ENCODE peak calls at places on chromosomes 12 and 14, in seven cellular contexts. G is PC-3, S is AG10803, W is neural progenitor cell, E is tibial artery, T is NB4, F is PC-9. M is an unnamed sample.

GRCh38 chr12:59649203-59649602 is 53.4 kb downstream of the SLC16A7 start:
- DNase-seq in G (no peak), S (peak; percentile 13), W (no peak), E (no peak), T (peak; percentile 23), F (peak; percentile 4), M (no peak)

GRCh38 chr12:94057262-94058151 is 90.9 kb upstream of the PLXNC1 start:
- DNase-seq in G (no peak), S (peak; percentile 43), W (no peak), E (no peak), T (no peak), F (peak; percentile 5), M (no peak)

GRCh38 chr14:54570651-54571415 is 3.9 kb downstream of the SAMD4A start:
- DNase-seq in G (peak; percentile 93), S (peak; percentile 91), W (no peak), E (no peak), T (no peak), F (no peak), M (no peak)

GRCh38 chr14:93039649-93040315 is 75.9 kb downstream of the ITPK1 start:
- DNase-seq in G (no peak), S (no peak), W (no peak), E (no peak), T (no peak), F (no peak), M (no peak)

GRCh38 chr14:61103541-61104339 is 122.7 kb downstream of the SLC38A6 start:
- DNase-seq in G (peak; percentile 99), S (peak; percentile 94), W (peak; percentile 28), E (peak; percentile 82), T (peak; percentile 83), F (peak; percentile 89), M (peak; percentile 14)

GRCh38 chr12:19131020-19131431 is 1.5 kb downstream of the PLEKHA5 start:
- DNase-seq in G (peak; percentile 74), S (peak; percentile 46), W (peak; percentile 64), E (no peak), T (peak; percentile 35), F (peak; percentile 30), M (peak; percentile 10)

GRCh38 chr12:53097564-53098353 is at the start of gene IGFBP6:
- DNase-seq in G (peak; percentile 63), S (peak; percentile 39), W (peak; percentile 74), E (peak; percentile 87), T (peak; percentile 68), F (peak; percentile 65), M (peak; percentile 81)

GRCh38 chr14:61320806-61321384 is 484 bp upstream of the PRKCH start:
- DNase-seq in G (peak; percentile 74), S (no peak), W (no peak), E (no peak), T (no peak), F (no peak), M (no peak)

GRCh38 chr14:61511558-61511924 is 183.8 kb upstream of the HIF1A start:
- DNase-seq in G (no peak), S (peak; percentile 33), W (no peak), E (no peak), T (no peak), F (no peak), M (no peak)

GRCh38 chr12:29921307-29921706 is 137.6 kb upstream of the TMTC1 start:
- DNase-seq in G (peak; percentile 69), S (no peak), W (no peak), E (no peak), T (peak; percentile 42), F (no peak), M (no peak)

GRCh38 chr14:70655110-70655826 is 13.6 kb downstream of the TTC9 start:
- DNase-seq in G (no peak), S (no peak), W (no peak), E (no peak), T (peak; percentile 77), F (no peak), M (no peak)

GRCh38 chr14:38208825-38209562 is 1.3 kb downstream of the SSTR1 start:
- DNase-seq in G (no peak), S (peak; percentile 83), W (peak; percentile 63), E (no peak), T (no peak), F (peak; percentile 38), M (peak; percentile 68)

GRCh38 chr12:57743769-57744168 is 1.1 kb upstream of the TSPAN31 start:
- DNase-seq in G (no peak), S (no peak), W (no peak), E (no peak), T (no peak), F (no peak), M (no peak)

GRCh38 chr14:101843665-101844064 is 82.2 kb downstream of the PPP2R5C start:
- DNase-seq in G (peak; percentile 21), S (no peak), W (no peak), E (no peak), T (peak; percentile 56), F (peak; percentile 17), M (no peak)

GRCh38 chr12:67797316-67797741 is 148.8 kb downstream of the DYRK2 start:
- DNase-seq in G (no peak), S (no peak), W (no peak), E (no peak), T (no peak), F (no peak), M (no peak)

GRCh38 chr14:98959410-98959809 is 312.6 kb downstream of the BCL11B start:
- DNase-seq in G (no peak), S (no peak), W (no peak), E (no peak), T (no peak), F (no peak), M (no peak)

GRCh38 chr14:100736269-100737180 is 9.8 kb downstream of the DLK1 start:
- DNase-seq in G (no peak), S (no peak), W (peak; percentile 57), E (peak; percentile 50), T (no peak), F (no peak), M (no peak)

GRCh38 chr14:99134333-99135046 is 137.5 kb downstream of the BCL11B start:
- DNase-seq in G (no peak), S (no peak), W (no peak), E (peak; percentile 49), T (no peak), F (no peak), M (no peak)

GRCh38 chr12:48356041-48356768 is 5.5 kb upstream of the ZNF641 start:
- DNase-seq in G (peak; percentile 86), S (no peak), W (no peak), E (no peak), T (no peak), F (no peak), M (no peak)

GRCh38 chr12:48366131-48366530 is 15.4 kb upstream of the ZNF641 start:
- DNase-seq in G (no peak), S (peak; percentile 25), W (peak; percentile 17), E (no peak), T (no peak), F (no peak), M (no peak)

GRCh38 chr12:48358937-48359509 is 8.3 kb upstream of the ZNF641 start:
- DNase-seq in G (no peak), S (no peak), W (no peak), E (no peak), T (no peak), F (no peak), M (no peak)

DNA sequence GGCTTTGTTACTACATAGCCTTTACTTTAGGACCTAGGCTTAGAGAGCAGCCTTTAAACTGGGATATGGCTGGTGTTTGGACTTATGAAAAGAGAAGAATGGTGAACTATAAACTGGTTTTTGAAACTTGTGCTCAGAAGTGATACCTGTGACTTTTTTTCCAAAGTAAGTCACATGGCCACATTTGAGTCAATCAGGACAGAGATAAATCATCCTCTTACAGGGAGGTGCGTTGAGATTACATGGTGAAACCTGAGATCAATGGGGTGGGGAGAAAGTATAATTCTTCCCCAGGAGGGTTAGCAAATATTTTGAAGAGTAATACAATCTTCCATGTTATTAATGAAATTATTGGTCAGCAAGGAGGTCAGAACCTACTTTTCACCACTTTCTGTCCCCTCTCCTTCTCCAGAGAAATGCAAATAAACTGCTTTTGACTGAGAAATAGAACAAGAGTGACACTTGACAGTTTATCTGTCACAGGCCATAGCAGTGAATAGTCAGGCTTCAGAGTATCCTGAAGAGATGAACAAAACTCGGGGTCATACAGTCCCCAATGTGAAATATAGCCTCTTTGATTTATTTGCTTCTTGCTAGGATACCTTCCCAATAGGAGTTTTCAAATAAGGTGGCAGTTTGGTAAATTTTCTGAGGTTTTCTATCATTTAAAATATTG is 11.1 kb upstream of the ZNF641 start:
- DNase-seq in G (no peak), S (no peak), W (no peak), E (no peak), T (no peak), F (no peak), M (no peak)
- TF ChIP-seq CTCF in G (no peak), S (no peak), W (no peak), E (no peak), T (no peak), F (no peak), M (no peak)

DNA sequence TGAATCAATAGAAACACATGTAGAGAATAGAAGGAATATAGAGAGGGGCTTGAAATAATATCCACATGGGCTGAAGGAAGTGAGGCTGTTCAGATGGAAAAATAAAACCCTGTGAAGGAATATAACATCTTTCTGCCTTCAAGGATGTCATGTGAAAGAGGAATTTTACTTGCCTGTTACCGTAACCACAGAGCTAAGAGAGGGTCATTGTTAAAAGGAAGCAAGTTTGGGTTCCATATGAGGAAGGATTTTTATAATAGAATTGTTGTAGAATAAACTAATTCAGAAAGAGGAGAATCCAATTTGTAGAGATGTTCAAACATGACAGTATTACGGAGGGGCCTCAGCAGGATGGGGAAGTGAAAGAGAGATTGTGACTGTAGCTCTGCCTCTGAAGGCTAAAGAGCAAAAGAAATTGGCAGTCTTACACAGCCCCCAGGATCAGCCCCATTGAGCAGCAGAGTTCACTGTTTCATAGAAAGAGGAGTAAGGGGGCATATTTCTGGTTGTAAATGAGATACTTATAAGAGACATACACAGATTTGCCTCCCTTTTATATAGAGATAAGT is 41.8 kb upstream of the PTPRR start:
- DNase-seq in G (no peak), S (no peak), W (no peak), E (no peak), T (no peak), F (no peak), M (no peak)
- TF ChIP-seq CTCF in G (no peak), S (no peak), W (no peak), E (no peak), T (no peak), F (no peak), M (no peak)

DNA sequence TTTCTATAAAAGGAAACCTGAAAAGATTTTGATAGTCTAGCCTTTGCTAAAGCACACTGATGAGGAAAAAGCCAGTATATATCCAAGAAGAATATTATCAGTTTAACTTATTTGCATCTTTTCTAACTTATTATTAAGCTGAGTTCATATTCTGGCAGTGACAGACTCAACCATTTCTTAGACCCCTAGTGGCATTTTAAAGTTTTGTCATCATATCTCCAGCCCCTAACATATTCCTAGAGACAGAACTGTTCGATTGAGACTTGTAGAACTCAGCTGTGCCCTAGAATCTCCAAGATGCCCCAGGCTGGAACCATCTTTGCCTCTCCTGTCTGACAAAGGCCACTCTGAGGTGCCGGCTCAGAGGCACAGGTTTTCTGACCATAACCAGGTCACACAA is 365.6 kb downstream of the NELL2 start:
- DNase-seq in G (peak; percentile 14), S (no peak), W (no peak), E (no peak), T (no peak), F (no peak), M (no peak)
- TF ChIP-seq CTCF in G (peak; percentile 36), S (no peak), W (no peak), E (no peak), T (no peak), F (no peak), M (no peak)

DNA sequence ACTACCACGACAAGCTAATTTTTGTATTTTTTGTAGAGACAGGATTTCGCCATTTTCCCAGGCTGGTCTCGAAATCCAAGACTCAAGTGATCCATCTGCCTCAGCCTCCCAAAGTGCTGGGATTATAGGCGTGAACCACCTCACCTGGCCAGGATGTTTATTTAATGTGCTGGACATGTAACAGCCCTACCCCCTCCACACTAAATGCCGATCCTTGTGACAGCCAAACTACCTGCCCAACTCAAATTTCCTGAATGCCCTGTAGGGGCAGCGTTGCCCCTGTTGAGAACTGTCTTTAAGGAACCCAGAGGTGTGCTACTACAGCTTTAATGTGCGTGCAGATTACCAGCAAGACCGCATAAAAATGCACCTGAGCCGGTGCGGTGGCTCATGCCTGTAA is 48.1 kb downstream of the KCNK13 start:
- DNase-seq in G (peak; percentile 69), S (no peak), W (peak; percentile 29), E (no peak), T (peak; percentile 39), F (no peak), M (no peak)
- TF ChIP-seq CTCF in G (peak; percentile 64), S (no peak), W (peak; percentile 50), E (no peak), T (peak; percentile 62), F (peak; percentile 59), M (no peak)